ENCODE peak calls at places on chromosomes 7 and 10, in eight cellular contexts. E is hepatocyte; B is stimulated activated CD4-positive, alpha-beta T cell treated with anti-CD3 and anti-CD28 coated beads, Interleukin-4, amount 100 ng/mL, for 48 hours; F is right atrium auricular region; O is activated T-cell treated with anti-CD3 and anti-CD28 coated beads for 48 hours; Z is A549; I is activated CD8-positive, alpha-beta T cell treated with anti-CD3 and anti-CD28 coated beads, Interleukin-2, amount 10 ng/mL, durations not matched to agents 7 days and 5 days; P is retina. W is an unnamed sample.

GRCh38 chr7:27147211-27148030 is at the start of gene HOXA6:
- DNase-seq in F (no peak), O (no peak), Z (no peak), I (no peak), P (peak), B (no peak), E (no peak), W (no peak)

GRCh38 chr10:17533731-17534130 is 79.3 kb upstream of the ST8SIA6 start:
- DNase-seq in Z (no peak), E (no peak), I (no peak), P (no peak), F (peak), B (no peak), O (no peak), W (no peak)

GRCh38 chr7:75881436-75882095 is 2.7 kb downstream of the RHBDD2 start:
- DNase-seq in Z (no peak), P (peak), B (no peak), F (no peak), O (no peak), I (no peak), E (no peak), W (no peak)

GRCh38 chr10:76086571-76087260 is 655.3 kb downstream of the LRMDA start:
- DNase-seq in F (no peak), B (no peak), P (no peak), E (peak), I (no peak), Z (peak), O (no peak), W (peak)

GRCh38 chr7:142897691-142898090 is 12.1 kb upstream of the TRPV6 start:
- DNase-seq in Z (no peak), E (no peak), B (no peak), F (no peak), O (no peak), P (no peak), I (no peak), W (no peak)

GRCh38 chr10:30751678-30752331 is 122.3 kb upstream of the LYZL2 start:
- DNase-seq in I (no peak), P (no peak), O (peak), E (peak), Z (peak), F (peak), B (peak), W (peak)

GRCh38 chr7:94449151-94449725 is 54.5 kb downstream of the COL1A2 start:
- DNase-seq in E (peak), O (no peak), Z (peak), F (no peak), B (no peak), P (no peak), I (no peak), W (peak)

GRCh38 chr7:106193661-106194060 is 81.5 kb upstream of the SYPL1 start:
- DNase-seq in F (no peak), Z (no peak), P (no peak), E (no peak), B (no peak), I (no peak), O (no peak), W (no peak)

GRCh38 chr7:75628055-75628454 is 110.7 kb downstream of the HIP1 start:
- DNase-seq in Z (no peak), E (no peak), I (no peak), B (no peak), F (no peak), P (no peak), O (no peak), W (peak)

GRCh38 chr7:53121374-53121773 is 85.9 kb downstream of the POM121L12 start:
- DNase-seq in E (no peak), B (no peak), O (no peak), P (no peak), Z (no peak), F (no peak), I (no peak), W (no peak)

GRCh38 chr7:74344786-74345185 is 55.6 kb downstream of the CLIP2 start:
- DNase-seq in I (no peak), O (no peak), F (no peak), Z (no peak), E (no peak), B (no peak), P (no peak), W (peak)

W was measured in LHCN-M2.